ENCODE peak calls at places on chromosomes 12 and 14, in six cellular contexts. One of them, this sample, is unnamed.

GRCh38 chr12:94671917-94672316 is 21.6 kb upstream of the TMCC3 start:
- DNase-seq in HFF-Myc: no peak
- DNase-seq in Calu3: no peak
- DNase-seq in fibroblast of mammary gland: no peak
- DNase-seq in progenitor cell of endocrine pancreas: no peak
- DNase-seq in cardiac muscle cell: no peak
- DNase-seq in this sample: no peak

GRCh38 chr12:69623970-69624369 is 13.3 kb upstream of the LRRC10 start:
- DNase-seq in Calu3: no peak
- DNase-seq in cardiac muscle cell: peak
- DNase-seq in fibroblast of mammary gland: no peak
- DNase-seq in progenitor cell of endocrine pancreas: no peak
- DNase-seq in HFF-Myc: no peak
- DNase-seq in this sample: no peak

GRCh38 chr12:16300222-16300621 is 22.7 kb upstream of the SLC15A5 start:
- DNase-seq in Calu3: no peak
- DNase-seq in HFF-Myc: no peak
- DNase-seq in progenitor cell of endocrine pancreas: no peak
- DNase-seq in cardiac muscle cell: peak
- DNase-seq in fibroblast of mammary gland: peak
- DNase-seq in this sample: no peak

GRCh38 chr12:109287181-109287580 is 21.9 kb downstream of the FOXN4 start:
- DNase-seq in progenitor cell of endocrine pancreas: no peak
- DNase-seq in fibroblast of mammary gland: no peak
- DNase-seq in cardiac muscle cell: no peak
- DNase-seq in HFF-Myc: no peak
- DNase-seq in Calu3: no peak
- DNase-seq in this sample: no peak

GRCh38 chr12:84911331-84912190 is 1.0 kb downstream of the SLC6A15 start:
- DNase-seq in progenitor cell of endocrine pancreas: peak
- DNase-seq in Calu3: peak
- DNase-seq in cardiac muscle cell: peak
- DNase-seq in fibroblast of mammary gland: peak
- DNase-seq in HFF-Myc: peak
- DNase-seq in this sample: peak

GRCh38 chr12:89470741-89471504 is 53.7 kb downstream of the GALNT4 start:
- DNase-seq in cardiac muscle cell: peak
- DNase-seq in HFF-Myc: no peak
- DNase-seq in progenitor cell of endocrine pancreas: no peak
- DNase-seq in fibroblast of mammary gland: peak
- DNase-seq in Calu3: peak
- DNase-seq in this sample: no peak

GRCh38 chr12:110822821-110823415 is 23.9 kb upstream of the CCDC63 start:
- DNase-seq in cardiac muscle cell: no peak
- DNase-seq in Calu3: no peak
- DNase-seq in fibroblast of mammary gland: no peak
- DNase-seq in progenitor cell of endocrine pancreas: no peak
- DNase-seq in HFF-Myc: no peak
- DNase-seq in this sample: no peak

GRCh38 chr12:53561590-53561953 is 54.3 kb upstream of the NPFF start:
- DNase-seq in Calu3: peak
- DNase-seq in progenitor cell of endocrine pancreas: no peak
- DNase-seq in cardiac muscle cell: peak
- DNase-seq in fibroblast of mammary gland: peak
- DNase-seq in HFF-Myc: peak
- DNase-seq in this sample: no peak

GRCh38 chr14:80055912-80056801 is 155.1 kb downstream of the DIO2 start:
- DNase-seq in cardiac muscle cell: peak
- DNase-seq in Calu3: peak
- DNase-seq in progenitor cell of endocrine pancreas: peak
- DNase-seq in HFF-Myc: peak
- DNase-seq in fibroblast of mammary gland: peak
- DNase-seq in this sample: peak

GRCh38 chr14:64174922-64175782 is 119.0 kb downstream of the ESR2 start:
- DNase-seq in cardiac muscle cell: no peak
- DNase-seq in Calu3: no peak
- DNase-seq in fibroblast of mammary gland: no peak
- DNase-seq in progenitor cell of endocrine pancreas: no peak
- DNase-seq in HFF-Myc: no peak
- DNase-seq in this sample: no peak

GRCh38 chr12:20040844-20041243 is 327.5 kb upstream of the PDE3A start:
- DNase-seq in Calu3: no peak
- DNase-seq in HFF-Myc: no peak
- DNase-seq in progenitor cell of endocrine pancreas: no peak
- DNase-seq in cardiac muscle cell: peak
- DNase-seq in fibroblast of mammary gland: no peak
- DNase-seq in this sample: no peak

DNA sequence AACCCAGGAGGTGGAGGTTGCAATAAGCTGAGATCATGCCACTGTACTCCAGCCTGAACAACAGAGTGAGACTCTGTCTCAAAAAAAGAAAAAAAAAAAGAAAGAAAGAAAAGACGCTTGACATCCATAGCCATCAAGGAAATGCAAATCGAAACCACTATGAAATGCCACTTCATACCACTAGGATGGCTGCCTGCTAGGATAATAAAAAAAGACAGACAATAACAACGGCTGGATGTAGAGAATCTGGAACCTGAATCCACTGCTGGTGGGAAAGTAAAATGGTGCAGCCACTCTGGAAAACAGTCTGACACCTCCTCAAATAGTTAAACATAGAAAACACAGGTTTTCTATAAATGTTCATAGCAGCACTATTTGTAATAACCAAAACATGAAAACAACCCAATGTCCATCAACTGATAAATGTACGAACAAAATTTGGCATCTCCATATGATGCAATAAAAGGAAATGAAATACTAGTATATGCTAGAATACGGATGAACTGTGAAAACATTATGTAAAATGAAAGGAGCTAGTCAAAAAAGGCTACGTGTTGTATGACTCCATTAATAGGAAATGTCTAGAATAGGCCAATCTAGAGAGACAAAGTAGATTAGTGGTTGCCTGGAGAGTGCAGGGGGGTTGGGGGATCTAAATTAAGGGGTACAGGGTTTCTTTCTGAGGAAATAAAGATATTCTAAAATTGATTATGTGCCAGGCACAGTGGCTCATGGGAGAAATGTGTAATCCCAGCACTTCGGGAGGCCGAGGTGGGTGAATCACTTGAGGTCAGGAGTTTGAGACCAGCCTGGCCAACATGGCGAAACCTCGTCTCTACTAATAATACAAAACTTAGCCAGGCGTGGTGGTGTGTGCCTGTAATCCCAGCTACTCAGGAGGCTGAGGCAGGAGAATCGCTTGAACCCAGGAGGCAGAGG is 9.7 kb downstream of the WSB2 start:
- DNase-seq in cardiac muscle cell: no peak
- DNase-seq in fibroblast of mammary gland: no peak
- DNase-seq in Calu3: no peak
- DNase-seq in progenitor cell of endocrine pancreas: no peak
- DNase-seq in HFF-Myc: no peak
- DNase-seq in this sample: no peak
- TF ChIP-seq CTCF in cardiac muscle cell: no peak
- TF ChIP-seq CTCF in fibroblast of mammary gland: peak
- TF ChIP-seq CTCF in Calu3: no peak
- TF ChIP-seq CTCF in progenitor cell of endocrine pancreas: no peak
- TF ChIP-seq CTCF in HFF-Myc: no peak
- TF ChIP-seq CTCF in this sample: peak

DNA sequence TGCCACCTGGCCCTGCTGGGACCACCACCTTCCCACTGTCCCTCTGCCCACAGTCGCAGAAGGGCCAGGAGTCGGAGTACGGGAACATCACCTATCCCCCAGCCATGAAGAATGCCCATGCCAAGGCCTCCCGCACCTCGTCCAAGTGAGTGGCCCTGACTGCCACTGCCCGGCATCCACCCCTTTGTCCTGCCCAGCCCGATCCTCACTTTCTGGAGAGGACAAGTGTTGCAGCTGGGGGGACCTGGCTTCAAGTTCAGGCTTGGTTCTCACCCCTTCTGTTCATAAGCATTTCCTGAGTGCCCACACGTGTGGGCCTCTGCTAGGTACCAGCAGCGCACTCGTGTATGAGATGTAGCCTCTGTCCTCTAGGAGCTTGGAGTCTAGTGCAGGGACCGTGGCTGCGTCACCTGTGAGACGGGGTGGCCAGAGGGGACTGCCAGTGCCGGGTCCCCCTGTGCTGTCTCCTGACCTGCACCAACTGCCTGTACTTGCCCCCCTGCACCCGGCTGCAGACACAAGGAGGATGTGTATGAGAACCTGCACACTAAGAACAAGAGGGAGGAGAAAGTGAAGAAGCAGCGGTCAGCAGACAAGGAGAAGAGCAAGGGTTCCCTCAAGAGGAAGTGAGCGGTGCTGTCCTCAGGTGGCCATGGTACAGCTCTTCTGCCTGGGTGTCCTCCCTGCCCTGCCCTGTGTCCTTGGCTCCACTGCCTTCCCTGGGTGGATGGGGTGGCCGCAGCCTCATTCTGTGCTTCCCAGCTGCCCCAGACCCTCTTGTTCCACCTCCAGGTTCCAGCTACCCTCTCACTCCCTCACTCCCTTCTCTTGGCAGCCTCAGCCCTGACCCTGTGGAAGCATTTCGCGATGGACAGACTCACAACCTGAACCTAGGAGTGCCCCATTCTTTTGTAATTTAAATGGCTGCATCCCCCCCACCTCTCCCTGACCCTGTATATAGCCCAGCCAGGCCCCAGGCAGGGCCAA is 9.4 kb downstream of the PTPN6 start:
- DNase-seq in Calu3: no peak
- DNase-seq in HFF-Myc: no peak
- DNase-seq in cardiac muscle cell: peak
- DNase-seq in fibroblast of mammary gland: peak
- DNase-seq in progenitor cell of endocrine pancreas: no peak
- DNase-seq in this sample: no peak
- TF ChIP-seq CTCF in Calu3: no peak
- TF ChIP-seq CTCF in HFF-Myc: peak
- TF ChIP-seq CTCF in cardiac muscle cell: peak
- TF ChIP-seq CTCF in fibroblast of mammary gland: peak
- TF ChIP-seq CTCF in progenitor cell of endocrine pancreas: no peak
- TF ChIP-seq CTCF in this sample: no peak

GRCh38 chr12:103626498-103626897 is 39.4 kb downstream of the STAB2 start:
- DNase-seq in progenitor cell of endocrine pancreas: no peak
- DNase-seq in Calu3: peak
- DNase-seq in cardiac muscle cell: peak
- DNase-seq in fibroblast of mammary gland: peak
- DNase-seq in HFF-Myc: no peak
- DNase-seq in this sample: no peak
- TF ChIP-seq CTCF in progenitor cell of endocrine pancreas: peak
- TF ChIP-seq CTCF in Calu3: no peak
- TF ChIP-seq CTCF in cardiac muscle cell: no peak
- TF ChIP-seq CTCF in fibroblast of mammary gland: no peak
- TF ChIP-seq CTCF in HFF-Myc: no peak
- TF ChIP-seq CTCF in this sample: peak

DNA sequence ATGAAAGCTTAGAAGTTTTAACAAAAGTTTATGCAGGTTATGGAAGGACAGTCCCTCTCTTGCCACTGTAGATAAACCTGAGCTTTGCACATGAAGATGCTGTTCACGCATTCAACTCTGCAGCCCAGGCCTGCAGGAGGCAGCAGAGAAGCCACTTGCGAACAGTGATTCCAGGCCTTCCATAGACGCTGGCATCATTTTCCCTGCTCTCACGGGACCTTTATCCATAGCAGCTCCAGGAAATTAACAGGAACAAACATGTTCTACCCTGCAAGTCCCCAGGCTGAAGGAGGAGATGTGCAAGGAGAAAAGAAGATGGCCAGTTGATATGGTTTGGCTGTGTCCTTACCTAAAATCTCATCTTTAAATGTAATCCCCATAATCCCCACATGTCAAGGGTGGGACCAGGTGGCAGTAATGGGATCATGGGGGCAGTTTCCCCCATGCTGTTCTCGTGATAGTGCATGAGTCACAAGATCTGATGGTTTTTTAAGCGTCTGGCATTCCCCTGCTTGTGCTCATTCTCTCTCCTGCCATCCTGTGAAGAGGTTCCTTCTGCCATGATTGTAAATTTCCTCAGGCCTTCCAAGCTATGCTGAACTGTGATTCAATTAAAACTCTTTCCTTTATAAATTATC is 2.0 kb downstream of the ERP27 start:
- DNase-seq in HFF-Myc: no peak
- DNase-seq in fibroblast of mammary gland: peak
- DNase-seq in progenitor cell of endocrine pancreas: no peak
- DNase-seq in cardiac muscle cell: no peak
- DNase-seq in Calu3: no peak
- DNase-seq in this sample: no peak
- TF ChIP-seq CTCF in HFF-Myc: peak
- TF ChIP-seq CTCF in fibroblast of mammary gland: peak
- TF ChIP-seq CTCF in progenitor cell of endocrine pancreas: no peak
- TF ChIP-seq CTCF in cardiac muscle cell: peak
- TF ChIP-seq CTCF in Calu3: no peak
- TF ChIP-seq CTCF in this sample: peak

GRCh38 chr14:92973265-92973797 is 50.4 kb downstream of the CHGA start:
- DNase-seq in cardiac muscle cell: peak
- DNase-seq in HFF-Myc: peak
- DNase-seq in Calu3: peak
- DNase-seq in progenitor cell of endocrine pancreas: peak
- DNase-seq in fibroblast of mammary gland: peak
- DNase-seq in this sample: peak
- TF ChIP-seq CTCF in cardiac muscle cell: peak
- TF ChIP-seq CTCF in HFF-Myc: peak
- TF ChIP-seq CTCF in Calu3: peak
- TF ChIP-seq CTCF in progenitor cell of endocrine pancreas: peak
- TF ChIP-seq CTCF in fibroblast of mammary gland: peak
- TF ChIP-seq CTCF in this sample: peak

GRCh38 chr14:105135700-105136395 is 32.7 kb downstream of the JAG2 start:
- DNase-seq in fibroblast of mammary gland: no peak
- DNase-seq in progenitor cell of endocrine pancreas: no peak
- DNase-seq in cardiac muscle cell: no peak
- DNase-seq in Calu3: no peak
- DNase-seq in HFF-Myc: no peak
- DNase-seq in this sample: no peak

GRCh38 chr14:105136401-105137322 is 31.9 kb downstream of the JAG2 start:
- DNase-seq in cardiac muscle cell: no peak
- DNase-seq in fibroblast of mammary gland: no peak
- DNase-seq in progenitor cell of endocrine pancreas: no peak
- DNase-seq in Calu3: no peak
- DNase-seq in HFF-Myc: no peak
- DNase-seq in this sample: no peak

GRCh38 chr14:105138021-105138541 is 30.5 kb downstream of the JAG2 start:
- DNase-seq in HFF-Myc: no peak
- DNase-seq in fibroblast of mammary gland: no peak
- DNase-seq in Calu3: no peak
- DNase-seq in progenitor cell of endocrine pancreas: no peak
- DNase-seq in cardiac muscle cell: no peak
- DNase-seq in this sample: no peak

GRCh38 chr14:105138551-105139111 is 29.9 kb downstream of the JAG2 start:
- DNase-seq in HFF-Myc: no peak
- DNase-seq in fibroblast of mammary gland: no peak
- DNase-seq in cardiac muscle cell: no peak
- DNase-seq in progenitor cell of endocrine pancreas: no peak
- DNase-seq in Calu3: no peak
- DNase-seq in this sample: no peak

GRCh38 chr14:105137481-105138020 is 31.0 kb downstream of the JAG2 start:
- DNase-seq in HFF-Myc: no peak
- DNase-seq in fibroblast of mammary gland: no peak
- DNase-seq in cardiac muscle cell: no peak
- DNase-seq in progenitor cell of endocrine pancreas: no peak
- DNase-seq in Calu3: no peak
- DNase-seq in this sample: no peak
- TF ChIP-seq CTCF in HFF-Myc: no peak
- TF ChIP-seq CTCF in fibroblast of mammary gland: no peak
- TF ChIP-seq CTCF in cardiac muscle cell: no peak
- TF ChIP-seq CTCF in progenitor cell of endocrine pancreas: no peak
- TF ChIP-seq CTCF in Calu3: no peak
- TF ChIP-seq CTCF in this sample: no peak

GRCh38 chr12:120241561-120242274 is 23.8 kb downstream of the PXN start:
- DNase-seq in progenitor cell of endocrine pancreas: no peak
- DNase-seq in cardiac muscle cell: no peak
- DNase-seq in HFF-Myc: no peak
- DNase-seq in Calu3: no peak
- DNase-seq in fibroblast of mammary gland: no peak
- DNase-seq in this sample: no peak
- TF ChIP-seq CTCF in progenitor cell of endocrine pancreas: no peak
- TF ChIP-seq CTCF in cardiac muscle cell: no peak
- TF ChIP-seq CTCF in HFF-Myc: no peak
- TF ChIP-seq CTCF in Calu3: no peak
- TF ChIP-seq CTCF in fibroblast of mammary gland: no peak
- TF ChIP-seq CTCF in this sample: no peak

This sample was measured in neural crest cell.